ENCODE peak calls at places on chromosomes 2 and 18, in four cellular contexts. W is cardiac muscle cell, I is astrocyte of the spinal cord, J is fibroblast of mammary gland. N is an unnamed sample.
A peak's percentile ranks its signal among the peaks of the same experiment; 100 is the strongest.

GRCh38 chr18:2980607-2980923 is 32.4 kb downstream of the LPIN2 start:
- DNase-seq in W (no peak), J (no peak), I (no peak), N (no peak)

GRCh38 chr2:237711458-237712150 is 84.2 kb downstream of the LRRFIP1 start:
- DNase-seq in W (no peak), I (no peak), J (no peak), N (no peak)

GRCh38 chr2:27627963-27628766 is 647 bp downstream of the CCDC121 start:
- DNase-seq in J (peak; percentile 95), I (peak; percentile 95), W (peak; percentile 75), N (no peak)

GRCh38 chr18:51655327-51655698 is 457.8 kb upstream of the MEX3C start:
- DNase-seq in J (no peak), I (no peak), W (no peak), N (no peak)

GRCh38 chr2:237488901-237489860 is 2.1 kb downstream of the MLPH start:
- DNase-seq in W (no peak), I (peak; percentile 65), J (peak; percentile 49), N (no peak)

GRCh38 chr2:226431301-226431955 is 368.2 kb downstream of the IRS1 start:
- DNase-seq in I (peak; percentile 51), W (peak; percentile 59), J (no peak), N (no peak)

GRCh38 chr2:98457045-98457696 is 12.5 kb downstream of the INPP4A start:
- DNase-seq in I (peak; percentile 71), J (peak; percentile 98), W (peak; percentile 52), N (no peak)

GRCh38 chr2:54360055-54360792 is 95.9 kb upstream of the SPTBN1 start:
- DNase-seq in W (peak; percentile 98), I (peak; percentile 50), J (peak; percentile 75), N (no peak)

GRCh38 chr18:32576296-32576916 is 105.7 kb upstream of the GAREM1 start:
- DNase-seq in J (peak; percentile 13), W (peak; percentile 39), I (peak; percentile 33), N (no peak)

GRCh38 chr2:144452169-144453038 is 67.5 kb downstream of the ZEB2 start:
- DNase-seq in W (peak; percentile 59), J (no peak), I (peak; percentile 63), N (no peak)

GRCh38 chr2:46173636-46174253 is 123.5 kb upstream of the EPAS1 start:
- DNase-seq in I (no peak), J (no peak), W (no peak), N (no peak)

GRCh38 chr18:70892381-70892780 is 603.5 kb downstream of the SOCS6 start:
- DNase-seq in I (no peak), W (no peak), J (no peak), N (no peak)

GRCh38 chr18:23648456-23648855 is 14.3 kb downstream of the ANKRD29 start:
- DNase-seq in J (no peak), W (no peak), I (no peak), N (no peak)

GRCh38 chr2:149877913-149878312 is 290.3 kb upstream of the MMADHC start:
- DNase-seq in J (peak; percentile 10), W (no peak), I (peak; percentile 13), N (no peak)

GRCh38 chr2:23594079-23594494 is 209.1 kb downstream of the KLHL29 start:
- DNase-seq in J (no peak), I (no peak), W (no peak), N (no peak)

GRCh38 chr2:205590759-205591158 is 91.5 kb upstream of the NRP2 start:
- DNase-seq in J (peak; percentile 67), I (peak; percentile 29), W (peak; percentile 16), N (no peak)

GRCh38 chr18:80196528-80197320 is 50.6 kb downstream of the PARD6G start:
- DNase-seq in I (peak; percentile 72), J (peak; percentile 28), W (peak; percentile 42), N (no peak)

GRCh38 chr2:47653909-47654789 is 128.8 kb upstream of the MSH6 start:
- DNase-seq in J (peak; percentile 10), I (no peak), W (peak; percentile 74), N (no peak)

GRCh38 chr2:204544961-204545860 is at the start of gene PARD3B:
- DNase-seq in W (peak; percentile 69), I (peak; percentile 66), J (peak; percentile 40), N (no peak)

GRCh38 chr2:69741281-69742169 is at the start of gene ANXA4:
- DNase-seq in W (peak; percentile 78), I (peak; percentile 83), J (peak; percentile 83), N (peak; percentile 37)

GRCh38 chr2:126644630-126645191 is 11.2 kb upstream of the GYPC start:
- DNase-seq in W (no peak), I (no peak), J (peak; percentile 21), N (no peak)

GRCh38 chr2:62586981-62587380 is 81.0 kb upstream of the TMEM17 start:
- DNase-seq in J (peak; percentile 31), I (peak; percentile 63), W (peak; percentile 20), N (no peak)

GRCh38 chr2:240555541-240556250 is 2.1 kb downstream of the ANKMY1 start:
- DNase-seq in J (no peak), I (no peak), W (no peak), N (no peak)

DNA sequence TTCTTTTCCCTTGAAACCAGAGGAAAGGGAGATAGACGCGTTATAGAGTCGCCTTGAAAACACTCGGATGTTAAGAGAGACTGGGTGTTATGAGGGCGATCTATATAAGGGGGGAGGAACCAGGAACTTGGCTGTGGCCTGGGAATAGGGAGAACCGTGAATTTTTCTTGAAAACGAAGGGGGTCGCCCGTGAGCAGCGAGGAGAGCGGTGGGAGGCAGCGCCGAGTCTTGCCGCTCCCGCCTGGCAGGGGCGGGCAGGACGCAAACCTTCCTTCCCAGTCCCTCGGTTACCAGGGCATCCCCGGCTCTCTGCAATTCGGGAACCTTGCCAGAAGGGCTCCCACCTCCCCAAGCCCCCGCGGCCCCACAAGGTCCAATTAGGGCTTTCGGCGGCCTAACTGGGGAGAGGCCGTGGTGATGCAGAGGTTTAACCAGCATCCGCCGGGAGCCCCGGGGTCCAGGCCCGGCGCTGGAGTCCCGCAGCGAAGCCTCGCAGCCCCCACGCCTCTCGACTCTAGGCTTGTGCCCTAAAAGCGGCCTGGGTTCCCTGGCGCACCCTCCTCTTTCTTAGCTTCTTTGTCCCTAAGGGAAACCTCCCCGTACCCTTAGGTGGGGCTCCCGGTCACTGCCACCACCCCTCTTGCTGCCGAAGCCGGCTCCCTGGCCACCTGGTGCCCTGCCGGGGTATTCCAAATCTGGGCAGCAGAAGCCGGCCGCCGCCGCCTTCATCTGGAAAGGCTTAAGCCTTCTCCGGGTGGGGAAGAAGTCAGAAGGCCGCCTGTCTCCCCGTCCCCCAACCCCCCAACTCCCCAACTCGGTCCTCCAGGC is 708 bp upstream of the FHOD3 start:
- DNase-seq in W (peak; percentile 93), J (peak; percentile 78), I (peak; percentile 83), N (no peak)
- TF ChIP-seq CTCF in W (peak; percentile 42), J (peak; percentile 51), I (peak; percentile 65), N (no peak)

GRCh38 chr2:17996978-17997377 is 118.5 kb downstream of the KCNS3 start:
- DNase-seq in W (no peak), J (no peak), I (no peak), N (no peak)

DNA sequence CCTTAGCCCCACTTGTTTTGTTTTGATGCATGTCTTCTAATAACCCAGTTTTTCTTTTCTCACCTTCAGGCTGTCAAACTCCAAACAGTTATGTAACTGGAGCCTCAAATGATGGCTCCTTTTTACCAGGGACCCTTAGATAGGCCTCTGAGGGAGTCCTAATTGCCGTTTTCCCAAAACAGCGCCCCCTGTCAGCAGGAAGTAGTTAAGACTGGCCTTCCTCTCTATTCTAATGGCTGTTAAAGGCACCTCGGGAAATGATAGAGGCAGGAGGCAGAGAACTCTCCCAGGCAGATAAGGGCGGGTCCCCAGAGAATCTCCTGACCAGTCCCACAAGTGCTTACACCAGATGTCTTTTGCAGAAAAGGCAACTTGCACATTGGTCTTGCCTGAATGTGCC is 123.2 kb downstream of the KCNS3 start:
- DNase-seq in J (no peak), I (no peak), W (no peak), N (no peak)
- TF ChIP-seq CTCF in J (peak; percentile 6), I (no peak), W (no peak), N (no peak)

GRCh38 chr2:132651115-132652099 is 18.6 kb downstream of the LYPD1 start:
- DNase-seq in I (peak; percentile 74), J (peak; percentile 57), W (peak; percentile 60), N (no peak)
- TF ChIP-seq CTCF in I (peak; percentile 83), J (peak; percentile 62), W (peak; percentile 70), N (no peak)

GRCh38 chr2:231662811-231663457 is 45.4 kb upstream of the PTMA start:
- DNase-seq in J (no peak), I (no peak), W (no peak), N (no peak)

GRCh38 chr2:231662028-231662810 is 46.1 kb upstream of the PTMA start:
- DNase-seq in W (peak; percentile 99), J (peak; percentile 97), I (peak; percentile 97), N (peak; percentile 98)

GRCh38 chr2:231663458-231664290 is 44.7 kb upstream of the PTMA start:
- DNase-seq in I (no peak), J (no peak), W (no peak), N (no peak)

GRCh38 chr2:231661422-231662027 is 46.8 kb upstream of the PTMA start:
- DNase-seq in J (no peak), W (no peak), I (no peak), N (no peak)

DNA sequence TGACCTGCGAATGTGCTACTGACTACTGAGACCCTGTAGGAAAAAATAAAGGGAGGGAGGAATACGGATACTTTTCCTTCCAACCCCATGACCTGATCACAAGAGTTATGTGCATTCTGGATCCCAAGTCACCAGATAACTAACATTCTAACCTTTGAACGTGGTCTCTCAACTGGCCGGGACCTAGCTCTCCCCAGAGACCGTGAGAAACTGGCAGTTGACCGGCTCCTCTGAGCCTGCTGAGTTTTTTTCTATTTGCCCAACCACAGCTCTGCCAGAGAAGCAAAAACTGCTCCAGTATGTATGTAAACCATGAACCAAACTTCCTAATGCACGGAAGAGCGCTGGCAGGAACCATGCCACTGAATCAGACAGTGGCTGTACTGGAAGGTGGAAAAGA is 47.5 kb upstream of the PTMA start:
- DNase-seq in J (no peak), I (no peak), W (no peak), N (no peak)
- TF ChIP-seq CTCF in J (no peak), I (no peak), W (no peak), N (no peak)

DNA sequence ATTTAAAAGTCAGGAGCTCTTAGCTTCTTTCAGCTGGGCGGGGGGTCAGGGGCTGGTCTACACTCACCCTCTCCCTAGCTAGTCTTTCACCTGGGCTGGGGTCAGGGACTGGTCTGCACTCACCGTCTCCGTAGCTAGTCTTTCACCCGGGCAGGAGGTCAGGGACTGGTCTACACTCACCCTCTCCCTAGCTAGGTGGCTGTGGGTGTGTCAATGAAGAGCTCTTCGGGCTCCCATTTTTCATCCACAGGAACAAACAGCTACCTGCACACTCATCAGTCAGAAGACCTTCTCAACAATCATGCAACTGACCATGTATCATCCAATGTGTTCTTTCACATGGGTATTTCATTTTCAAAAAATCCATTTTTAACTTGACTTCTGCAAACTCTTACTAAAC is 8.0 kb downstream of the CHST10 start:
- DNase-seq in I (no peak), W (no peak), J (no peak), N (no peak)
- TF ChIP-seq CTCF in I (no peak), W (no peak), J (no peak), N (no peak)

GRCh38 chr18:42052137-42052708 is 97.2 kb downstream of the PIK3C3 start:
- DNase-seq in W (peak; percentile 59), I (peak; percentile 46), J (peak; percentile 53), N (no peak)
- TF ChIP-seq CTCF in W (peak; percentile 68), I (peak; percentile 59), J (peak; percentile 59), N (no peak)

GRCh38 chr2:79040967-79041582 is 15.6 kb downstream of the REG3G start:
- DNase-seq in J (peak; percentile 0), W (no peak), I (no peak), N (no peak)
- TF ChIP-seq CTCF in J (no peak), W (no peak), I (no peak), N (no peak)

GRCh38 chr2:66495788-66496640 is 61.1 kb downstream of the MEIS1 start:
- DNase-seq in W (peak; percentile 88), I (peak; percentile 87), J (peak; percentile 94), N (no peak)
- TF ChIP-seq CTCF in W (peak; percentile 28), I (no peak), J (peak; percentile 40), N (no peak)